ENCODE peak calls at places on chromosomes 4 and X, in nine cellular contexts. One of them, this sample, is unnamed.

GRCh38 chr4:57103051-57103450 is 7.1 kb downstream of the IGFBP7 start:
- DNase-seq in breast epithelium: no peak
- DNase-seq in Peyer's patch: no peak
- DNase-seq in right lobe of liver: no peak
- DNase-seq in endothelial cell of umbilical vein: peak
- DNase-seq in HCT116: no peak
- DNase-seq in sigmoid colon: no peak
- DNase-seq in HepG2: no peak
- DNase-seq in thyroid gland: no peak
- DNase-seq in this sample: no peak

GRCh38 chr4:9812530-9813340 is 31.3 kb downstream of the DRD5 start:
- DNase-seq in breast epithelium: no peak
- DNase-seq in Peyer's patch: no peak
- DNase-seq in right lobe of liver: no peak
- DNase-seq in endothelial cell of umbilical vein: no peak
- DNase-seq in HCT116: no peak
- DNase-seq in sigmoid colon: no peak
- DNase-seq in HepG2: no peak
- DNase-seq in thyroid gland: no peak
- DNase-seq in this sample: no peak

GRCh38 chr4:7285244-7286122 is 93.1 kb downstream of the SORCS2 start:
- DNase-seq in breast epithelium: no peak
- DNase-seq in Peyer's patch: no peak
- DNase-seq in right lobe of liver: no peak
- DNase-seq in endothelial cell of umbilical vein: no peak
- DNase-seq in HCT116: no peak
- DNase-seq in sigmoid colon: no peak
- DNase-seq in HepG2: no peak
- DNase-seq in thyroid gland: no peak
- DNase-seq in this sample: peak

GRCh38 chr4:17120761-17121160 is 222.3 kb upstream of the LDB2 start:
- DNase-seq in breast epithelium: no peak
- DNase-seq in Peyer's patch: no peak
- DNase-seq in right lobe of liver: no peak
- DNase-seq in endothelial cell of umbilical vein: no peak
- DNase-seq in HCT116: no peak
- DNase-seq in sigmoid colon: no peak
- DNase-seq in HepG2: no peak
- DNase-seq in thyroid gland: no peak
- DNase-seq in this sample: no peak

GRCh38 chr4:84632092-84632491 is 49.2 kb downstream of the CDS1 start:
- DNase-seq in breast epithelium: no peak
- DNase-seq in Peyer's patch: no peak
- DNase-seq in right lobe of liver: no peak
- DNase-seq in endothelial cell of umbilical vein: no peak
- DNase-seq in HCT116: no peak
- DNase-seq in sigmoid colon: no peak
- DNase-seq in HepG2: no peak
- DNase-seq in thyroid gland: no peak
- DNase-seq in this sample: no peak

GRCh38 chrX:7086384-7086783 is 61.1 kb upstream of the STS start:
- DNase-seq in breast epithelium: no peak
- DNase-seq in Peyer's patch: no peak
- DNase-seq in right lobe of liver: no peak
- DNase-seq in endothelial cell of umbilical vein: no peak
- DNase-seq in HCT116: no peak
- DNase-seq in sigmoid colon: no peak
- DNase-seq in HepG2: no peak
- DNase-seq in thyroid gland: no peak
- DNase-seq in this sample: no peak

GRCh38 chr4:96170198-96170597 is 330.3 kb downstream of the PDHA2 start:
- DNase-seq in breast epithelium: no peak
- DNase-seq in Peyer's patch: no peak
- DNase-seq in right lobe of liver: no peak
- DNase-seq in endothelial cell of umbilical vein: no peak
- DNase-seq in HCT116: no peak
- DNase-seq in sigmoid colon: no peak
- DNase-seq in HepG2: no peak
- DNase-seq in thyroid gland: no peak
- DNase-seq in this sample: no peak

GRCh38 chr4:128590034-128590740 is 219.3 kb upstream of the JADE1 start:
- DNase-seq in breast epithelium: no peak
- DNase-seq in Peyer's patch: no peak
- DNase-seq in right lobe of liver: no peak
- DNase-seq in endothelial cell of umbilical vein: no peak
- DNase-seq in HCT116: no peak
- DNase-seq in sigmoid colon: no peak
- DNase-seq in HepG2: peak
- DNase-seq in thyroid gland: peak
- DNase-seq in this sample: no peak

GRCh38 chr4:38805530-38806145 is 1.0 kb upstream of the TLR1 start:
- DNase-seq in breast epithelium: no peak
- DNase-seq in Peyer's patch: no peak
- DNase-seq in right lobe of liver: no peak
- DNase-seq in endothelial cell of umbilical vein: peak
- DNase-seq in HCT116: no peak
- DNase-seq in sigmoid colon: no peak
- DNase-seq in HepG2: no peak
- DNase-seq in thyroid gland: no peak
- DNase-seq in this sample: no peak
- TF ChIP-seq POLR2A in breast epithelium: no peak
- TF ChIP-seq POLR2A in Peyer's patch: no peak
- TF ChIP-seq POLR2A in right lobe of liver: no peak
- TF ChIP-seq POLR2A in endothelial cell of umbilical vein: no peak
- TF ChIP-seq POLR2A in HCT116: no peak
- TF ChIP-seq POLR2A in sigmoid colon: no peak
- TF ChIP-seq POLR2A in HepG2: no peak
- TF ChIP-seq POLR2A in thyroid gland: no peak
- TF ChIP-seq POLR2A in this sample: no peak

DNA sequence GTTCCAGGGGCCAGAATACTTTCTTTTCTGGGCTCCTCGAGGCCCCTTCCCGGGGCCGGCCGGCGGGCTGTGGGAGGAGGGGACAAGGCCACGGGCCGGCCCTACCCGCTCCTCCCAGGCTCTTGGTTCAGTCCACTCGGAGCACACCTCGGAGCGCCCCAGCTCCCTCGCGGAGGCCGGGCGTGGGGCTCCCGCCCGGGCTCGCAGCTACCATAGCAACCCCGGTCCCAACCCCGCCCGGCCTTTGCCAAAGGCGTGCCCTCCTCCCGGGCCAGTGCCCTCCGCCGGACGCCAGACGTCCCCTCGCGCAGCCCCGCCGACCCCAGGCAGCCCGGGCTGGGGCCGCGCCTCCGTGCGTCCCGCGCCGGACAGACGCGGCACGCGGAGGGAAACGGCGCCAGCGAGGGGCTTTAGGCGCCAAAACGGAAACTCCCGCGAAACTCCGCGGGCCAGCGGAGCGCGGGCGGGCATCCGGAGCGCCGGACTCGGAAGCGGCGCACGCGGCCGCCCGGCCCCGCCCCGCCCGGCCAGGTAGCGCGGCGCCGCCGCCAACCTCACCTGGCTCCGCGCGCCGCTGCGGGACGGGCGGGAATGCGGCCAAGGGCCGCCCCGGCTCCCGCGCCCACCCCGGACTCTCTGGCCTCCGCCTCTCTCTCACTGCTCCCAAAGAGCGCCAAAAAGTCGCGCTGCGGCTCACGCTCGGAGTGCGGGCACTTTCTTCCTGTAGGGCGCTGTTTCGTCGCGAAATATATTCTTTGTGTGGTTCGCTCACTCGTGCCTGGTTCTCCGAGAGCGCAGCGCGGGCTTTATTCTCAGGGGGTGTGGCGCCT is 633 bp upstream of the MBNL3 start:
- DNase-seq in breast epithelium: peak
- DNase-seq in Peyer's patch: peak
- DNase-seq in right lobe of liver: peak
- DNase-seq in endothelial cell of umbilical vein: peak
- DNase-seq in HCT116: no peak
- DNase-seq in sigmoid colon: peak
- DNase-seq in HepG2: no peak
- DNase-seq in thyroid gland: peak
- DNase-seq in this sample: peak
- TF ChIP-seq POLR2A in breast epithelium: no peak
- TF ChIP-seq POLR2A in Peyer's patch: peak
- TF ChIP-seq POLR2A in right lobe of liver: peak
- TF ChIP-seq POLR2A in endothelial cell of umbilical vein: no peak
- TF ChIP-seq POLR2A in HCT116: no peak
- TF ChIP-seq POLR2A in sigmoid colon: no peak
- TF ChIP-seq POLR2A in HepG2: peak
- TF ChIP-seq POLR2A in thyroid gland: peak
- TF ChIP-seq POLR2A in this sample: no peak

GRCh38 chr4:133929540-133929939 is 272.0 kb downstream of the PABPC4L start:
- DNase-seq in breast epithelium: no peak
- DNase-seq in Peyer's patch: no peak
- DNase-seq in right lobe of liver: no peak
- DNase-seq in endothelial cell of umbilical vein: no peak
- DNase-seq in HCT116: no peak
- DNase-seq in sigmoid colon: no peak
- DNase-seq in HepG2: no peak
- DNase-seq in thyroid gland: no peak
- DNase-seq in this sample: no peak
- TF ChIP-seq POLR2A in breast epithelium: no peak
- TF ChIP-seq POLR2A in Peyer's patch: no peak
- TF ChIP-seq POLR2A in right lobe of liver: no peak
- TF ChIP-seq POLR2A in endothelial cell of umbilical vein: no peak
- TF ChIP-seq POLR2A in HCT116: no peak
- TF ChIP-seq POLR2A in sigmoid colon: no peak
- TF ChIP-seq POLR2A in HepG2: no peak
- TF ChIP-seq POLR2A in thyroid gland: no peak
- TF ChIP-seq POLR2A in this sample: no peak

DNA sequence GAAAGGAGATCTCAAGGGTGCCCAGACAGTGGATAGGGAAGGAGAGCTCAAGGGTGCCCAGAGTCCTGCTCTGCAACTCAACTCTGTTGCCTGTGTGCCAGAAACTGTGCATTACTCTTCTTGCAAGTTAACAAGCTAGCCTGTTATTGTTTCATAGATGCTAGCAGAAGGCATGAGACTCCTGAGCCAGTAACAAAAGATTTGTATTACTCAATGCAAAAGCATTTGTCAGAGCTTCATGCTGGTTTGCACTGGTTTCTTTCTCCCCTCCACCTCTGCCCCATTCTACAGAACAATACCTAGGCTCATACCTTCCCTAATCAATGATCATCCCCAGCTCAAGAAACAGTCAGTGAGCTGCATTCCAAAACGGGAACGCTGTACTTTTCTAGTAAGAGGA is 124.5 kb upstream of the NEIL3 start:
- DNase-seq in breast epithelium: no peak
- DNase-seq in Peyer's patch: no peak
- DNase-seq in right lobe of liver: no peak
- DNase-seq in endothelial cell of umbilical vein: no peak
- DNase-seq in HCT116: no peak
- DNase-seq in sigmoid colon: no peak
- DNase-seq in HepG2: no peak
- DNase-seq in thyroid gland: no peak
- DNase-seq in this sample: no peak
- TF ChIP-seq POLR2A in breast epithelium: no peak
- TF ChIP-seq POLR2A in Peyer's patch: no peak
- TF ChIP-seq POLR2A in right lobe of liver: no peak
- TF ChIP-seq POLR2A in endothelial cell of umbilical vein: no peak
- TF ChIP-seq POLR2A in HCT116: no peak
- TF ChIP-seq POLR2A in sigmoid colon: no peak
- TF ChIP-seq POLR2A in HepG2: no peak
- TF ChIP-seq POLR2A in thyroid gland: no peak
- TF ChIP-seq POLR2A in this sample: no peak

GRCh38 chr4:143641406-143641805 is 59.1 kb downstream of the FREM3 start:
- DNase-seq in breast epithelium: no peak
- DNase-seq in Peyer's patch: no peak
- DNase-seq in right lobe of liver: no peak
- DNase-seq in endothelial cell of umbilical vein: peak
- DNase-seq in HCT116: no peak
- DNase-seq in sigmoid colon: no peak
- DNase-seq in HepG2: no peak
- DNase-seq in thyroid gland: no peak
- DNase-seq in this sample: no peak
- TF ChIP-seq POLR2A in breast epithelium: no peak
- TF ChIP-seq POLR2A in Peyer's patch: no peak
- TF ChIP-seq POLR2A in right lobe of liver: no peak
- TF ChIP-seq POLR2A in endothelial cell of umbilical vein: no peak
- TF ChIP-seq POLR2A in HCT116: no peak
- TF ChIP-seq POLR2A in sigmoid colon: no peak
- TF ChIP-seq POLR2A in HepG2: no peak
- TF ChIP-seq POLR2A in thyroid gland: no peak
- TF ChIP-seq POLR2A in this sample: no peak

DNA sequence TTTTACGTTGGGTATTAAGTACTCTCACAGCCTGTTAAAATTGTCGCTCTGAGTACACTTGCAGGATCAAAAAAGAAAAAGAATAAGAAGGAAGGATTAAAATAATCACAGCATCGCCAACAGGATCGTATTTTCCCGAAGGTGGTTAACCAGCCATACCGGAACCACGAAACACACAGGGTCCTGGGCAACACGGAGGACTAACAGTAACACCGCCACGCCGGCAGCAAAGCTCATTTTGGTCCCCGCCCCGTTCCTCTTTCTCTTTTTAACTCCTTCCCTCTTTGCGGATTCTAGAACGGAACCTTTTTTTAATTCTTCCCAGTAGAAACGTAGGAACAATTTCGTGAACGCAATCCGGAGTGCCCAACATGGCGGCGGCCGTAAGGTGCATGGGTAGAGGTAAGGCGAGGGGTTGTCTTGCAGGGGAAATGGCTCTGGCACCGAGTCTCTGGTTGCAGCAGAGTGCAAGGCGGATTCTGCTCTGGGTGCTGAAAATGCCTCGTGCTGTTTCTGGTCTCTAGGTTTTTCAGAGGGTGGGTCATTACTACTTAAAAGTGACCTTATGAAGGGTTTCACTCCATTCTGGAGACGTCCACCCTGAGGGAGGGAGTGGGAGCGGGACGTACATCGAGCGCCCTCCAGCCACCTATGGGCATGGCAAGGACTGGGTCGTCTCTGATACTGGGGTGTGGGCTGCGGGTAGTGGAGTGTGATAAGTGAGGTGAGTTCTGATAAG is at the start of gene MRPL1:
- DNase-seq in breast epithelium: peak
- DNase-seq in Peyer's patch: peak
- DNase-seq in right lobe of liver: peak
- DNase-seq in endothelial cell of umbilical vein: peak
- DNase-seq in HCT116: peak
- DNase-seq in sigmoid colon: peak
- DNase-seq in HepG2: peak
- DNase-seq in thyroid gland: peak
- DNase-seq in this sample: peak
- TF ChIP-seq POLR2A in breast epithelium: peak
- TF ChIP-seq POLR2A in Peyer's patch: peak
- TF ChIP-seq POLR2A in right lobe of liver: peak
- TF ChIP-seq POLR2A in endothelial cell of umbilical vein: peak
- TF ChIP-seq POLR2A in HCT116: peak
- TF ChIP-seq POLR2A in sigmoid colon: peak
- TF ChIP-seq POLR2A in HepG2: peak
- TF ChIP-seq POLR2A in thyroid gland: peak
- TF ChIP-seq POLR2A in this sample: no peak

GRCh38 chrX:154401918-154402621 is 3.9 kb downstream of the RPL10 start:
- DNase-seq in breast epithelium: no peak
- DNase-seq in Peyer's patch: no peak
- DNase-seq in right lobe of liver: no peak
- DNase-seq in endothelial cell of umbilical vein: no peak
- DNase-seq in HCT116: no peak
- DNase-seq in sigmoid colon: no peak
- DNase-seq in HepG2: no peak
- DNase-seq in thyroid gland: no peak
- DNase-seq in this sample: no peak
- TF ChIP-seq POLR2A in breast epithelium: no peak
- TF ChIP-seq POLR2A in Peyer's patch: no peak
- TF ChIP-seq POLR2A in right lobe of liver: no peak
- TF ChIP-seq POLR2A in endothelial cell of umbilical vein: no peak
- TF ChIP-seq POLR2A in HCT116: no peak
- TF ChIP-seq POLR2A in sigmoid colon: no peak
- TF ChIP-seq POLR2A in HepG2: no peak
- TF ChIP-seq POLR2A in thyroid gland: no peak
- TF ChIP-seq POLR2A in this sample: no peak

This sample was measured in uterus.